ENCODE peak calls at places on chromosomes 7 and 10, in six cellular contexts. One of them, this sample, is unnamed. For H3K4me1 and H3K36me3, the result is how much of the 10 kb centered on the place peaks cover.

GRCh38 chr7:28405662-28406061 is 6.7 kb upstream of the CREB5 start:
- DNase-seq in Panc1: no peak
- DNase-seq in mesendoderm: no peak
- DNase-seq in PC-9: no peak
- DNase-seq in NT2/D1: no peak
- DNase-seq in neuronal stem cell: no peak
- DNase-seq in this sample: no peak

GRCh38 chr10:3172081-3172445 is 519 bp downstream of the PITRM1 start:
- DNase-seq in Panc1: peak
- DNase-seq in PC-9: no peak
- DNase-seq in mesendoderm: peak
- DNase-seq in neuronal stem cell: no peak
- DNase-seq in NT2/D1: no peak
- DNase-seq in this sample: no peak

GRCh38 chr7:105132335-105132734 is 118.3 kb downstream of the KMT2E start:
- DNase-seq in neuronal stem cell: no peak
- DNase-seq in NT2/D1: no peak
- DNase-seq in PC-9: no peak
- DNase-seq in mesendoderm: no peak
- DNase-seq in Panc1: no peak
- DNase-seq in this sample: no peak

GRCh38 chr7:105590793-105591192 is 9.5 kb upstream of the EFCAB10 start:
- DNase-seq in neuronal stem cell: no peak
- DNase-seq in NT2/D1: no peak
- DNase-seq in Panc1: no peak
- DNase-seq in mesendoderm: no peak
- DNase-seq in PC-9: no peak
- DNase-seq in this sample: no peak

GRCh38 chr10:108578258-108578657 is 1345.1 kb downstream of the XPNPEP1 start:
- DNase-seq in PC-9: no peak
- DNase-seq in neuronal stem cell: no peak
- DNase-seq in Panc1: no peak
- DNase-seq in NT2/D1: no peak
- DNase-seq in mesendoderm: no peak
- DNase-seq in this sample: no peak

GRCh38 chr7:140506788-140507464 is 27.6 kb upstream of the MKRN1 start:
- DNase-seq in Panc1: no peak
- DNase-seq in NT2/D1: peak
- DNase-seq in neuronal stem cell: no peak
- DNase-seq in mesendoderm: peak
- DNase-seq in PC-9: peak
- DNase-seq in this sample: no peak

GRCh38 chr10:102613286-102613685 is 31.0 kb upstream of the TRIM8 start:
- DNase-seq in mesendoderm: no peak
- DNase-seq in NT2/D1: no peak
- DNase-seq in PC-9: no peak
- DNase-seq in neuronal stem cell: no peak
- DNase-seq in Panc1: no peak
- DNase-seq in this sample: no peak

GRCh38 chr10:93452143-93452542 is 30.0 kb downstream of the MYOF start:
- DNase-seq in NT2/D1: no peak
- DNase-seq in mesendoderm: no peak
- DNase-seq in PC-9: no peak
- DNase-seq in neuronal stem cell: no peak
- DNase-seq in Panc1: no peak
- DNase-seq in this sample: no peak

GRCh38 chr10:128468462-128468861 is 342.2 kb upstream of the MKI67 start:
- DNase-seq in PC-9: no peak
- DNase-seq in neuronal stem cell: no peak
- DNase-seq in mesendoderm: no peak
- DNase-seq in NT2/D1: no peak
- DNase-seq in Panc1: no peak
- DNase-seq in this sample: no peak

GRCh38 chr10:614772-615582 is 74.5 kb downstream of the DIP2C start:
- DNase-seq in PC-9: no peak
- DNase-seq in mesendoderm: no peak
- DNase-seq in neuronal stem cell: no peak
- DNase-seq in NT2/D1: no peak
- DNase-seq in Panc1: no peak
- DNase-seq in this sample: peak

GRCh38 chr10:4405828-4406227 is 420.2 kb upstream of the AKR1E2 start:
- DNase-seq in PC-9: no peak
- DNase-seq in NT2/D1: no peak
- DNase-seq in mesendoderm: no peak
- DNase-seq in Panc1: no peak
- DNase-seq in neuronal stem cell: no peak
- DNase-seq in this sample: no peak

GRCh38 chr10:132674311-132674710 is 111.6 kb downstream of the NKX6-2 start:
- DNase-seq in PC-9: no peak
- DNase-seq in neuronal stem cell: no peak
- DNase-seq in Panc1: no peak
- DNase-seq in mesendoderm: no peak
- DNase-seq in NT2/D1: no peak
- DNase-seq in this sample: peak

GRCh38 chr7:134696261-134696660 is 49.6 kb downstream of the BPGM start:
- DNase-seq in Panc1: no peak
- DNase-seq in PC-9: no peak
- DNase-seq in NT2/D1: no peak
- DNase-seq in mesendoderm: no peak
- DNase-seq in neuronal stem cell: no peak
- DNase-seq in this sample: no peak

GRCh38 chr7:2010551-2011265 is 222.0 kb downstream of the MAD1L1 start:
- DNase-seq in mesendoderm: no peak
- DNase-seq in PC-9: no peak
- DNase-seq in NT2/D1: no peak
- DNase-seq in neuronal stem cell: no peak
- DNase-seq in Panc1: no peak
- DNase-seq in this sample: peak

GRCh38 chr10:23048191-23048590 is 47.2 kb upstream of the MSRB2 start:
- DNase-seq in neuronal stem cell: no peak
- DNase-seq in NT2/D1: no peak
- DNase-seq in PC-9: no peak
- DNase-seq in mesendoderm: no peak
- DNase-seq in Panc1: no peak
- DNase-seq in this sample: no peak

GRCh38 chr7:105654994-105655900 is 74.0 kb upstream of the EFCAB10 start:
- DNase-seq in Panc1: no peak
- DNase-seq in mesendoderm: peak
- DNase-seq in PC-9: no peak
- DNase-seq in neuronal stem cell: no peak
- DNase-seq in NT2/D1: peak
- DNase-seq in this sample: peak

GRCh38 chr7:121537031-121537430 is 140.9 kb upstream of the FAM3C start:
- DNase-seq in NT2/D1: no peak
- DNase-seq in mesendoderm: no peak
- DNase-seq in neuronal stem cell: no peak
- DNase-seq in PC-9: no peak
- DNase-seq in Panc1: no peak
- DNase-seq in this sample: no peak

GRCh38 chr7:68821846-68822245 is 776.4 kb upstream of the AUTS2 start:
- DNase-seq in Panc1: no peak
- DNase-seq in neuronal stem cell: no peak
- DNase-seq in NT2/D1: no peak
- DNase-seq in PC-9: no peak
- DNase-seq in mesendoderm: peak
- DNase-seq in this sample: no peak

GRCh38 chr10:132236161-132236560 is 49.4 kb downstream of the DPYSL4 start:
- DNase-seq in NT2/D1: no peak
- DNase-seq in neuronal stem cell: no peak
- DNase-seq in PC-9: no peak
- DNase-seq in mesendoderm: no peak
- DNase-seq in Panc1: no peak
- DNase-seq in this sample: no peak

GRCh38 chr10:92697663-92698511 is 8.1 kb downstream of the HHEX start:
- DNase-seq in mesendoderm: no peak
- DNase-seq in NT2/D1: no peak
- DNase-seq in Panc1: no peak
- DNase-seq in PC-9: no peak
- DNase-seq in neuronal stem cell: no peak
- DNase-seq in this sample: no peak

GRCh38 chr10:110138197-110138812 is 69.1 kb upstream of the MXI1 start:
- DNase-seq in NT2/D1: no peak
- DNase-seq in Panc1: peak
- DNase-seq in neuronal stem cell: peak
- DNase-seq in mesendoderm: peak
- DNase-seq in PC-9: no peak
- DNase-seq in this sample: no peak

GRCh38 chr10:58641708-58642107 is 129.0 kb downstream of the BICC1 start:
- DNase-seq in Panc1: no peak
- DNase-seq in neuronal stem cell: no peak
- DNase-seq in mesendoderm: no peak
- DNase-seq in PC-9: no peak
- DNase-seq in NT2/D1: no peak
- DNase-seq in this sample: no peak

GRCh38 chr10:85003083-85003482 is 674.7 kb downstream of the CCSER2 start:
- DNase-seq in NT2/D1: no peak
- DNase-seq in mesendoderm: no peak
- DNase-seq in PC-9: no peak
- DNase-seq in Panc1: no peak
- DNase-seq in neuronal stem cell: no peak
- DNase-seq in this sample: no peak

GRCh38 chr10:92413519-92413918 is 122.6 kb downstream of the MARCHF5 start:
- DNase-seq in neuronal stem cell: no peak
- DNase-seq in mesendoderm: no peak
- DNase-seq in NT2/D1: no peak
- DNase-seq in PC-9: no peak
- DNase-seq in Panc1: no peak
- DNase-seq in this sample: no peak

GRCh38 chr10:113866551-113867394 is 12.3 kb downstream of the NHLRC2 start:
- DNase-seq in PC-9: no peak
- DNase-seq in mesendoderm: no peak
- DNase-seq in NT2/D1: no peak
- DNase-seq in neuronal stem cell: no peak
- DNase-seq in Panc1: no peak
- DNase-seq in this sample: no peak

DNA sequence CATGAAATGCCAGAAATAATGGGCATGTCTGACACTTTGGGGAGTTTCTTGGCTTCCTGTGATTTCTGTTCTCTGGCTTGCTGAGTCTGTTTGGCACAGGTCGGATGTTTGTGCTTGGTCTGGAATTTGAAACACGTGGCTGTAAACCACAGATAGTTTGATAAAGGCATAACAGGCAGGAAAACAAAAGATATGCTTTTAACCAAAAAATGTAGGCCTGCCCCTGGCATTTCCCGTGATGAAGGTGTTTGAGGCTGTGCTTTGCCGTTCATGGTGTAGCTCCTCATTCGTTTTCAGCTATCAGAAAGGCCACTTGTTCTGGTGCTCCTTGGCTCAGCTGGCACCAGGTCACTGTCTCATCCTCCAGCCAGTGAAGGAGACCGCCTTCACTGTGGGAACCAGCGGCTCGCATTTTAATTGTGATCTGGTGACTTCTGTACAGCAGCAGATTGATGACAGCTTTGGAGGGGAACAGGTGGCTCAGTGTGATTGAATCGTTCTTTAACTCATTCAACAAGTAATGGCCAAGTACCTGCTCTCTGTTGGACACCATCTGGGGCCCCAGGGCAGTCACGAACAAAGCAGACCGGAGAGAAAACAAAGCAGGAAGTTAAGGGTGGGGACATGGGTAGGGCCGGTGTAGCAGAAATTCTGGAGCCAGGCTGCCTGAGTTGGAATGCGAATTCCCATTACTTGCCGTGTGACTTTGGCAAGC is 111.5 kb downstream of the CCNY start:
- DNase-seq in Panc1: no peak
- DNase-seq in mesendoderm: peak
- DNase-seq in neuronal stem cell: no peak
- DNase-seq in PC-9: peak
- DNase-seq in NT2/D1: no peak
- DNase-seq in this sample: no peak
- H3K4me1 ChIP-seq in Panc1: under half
- H3K4me1 ChIP-seq in mesendoderm: under half
- H3K4me1 ChIP-seq in neuronal stem cell: under half
- H3K4me1 ChIP-seq in PC-9: under half
- H3K4me1 ChIP-seq in NT2/D1: under half
- H3K4me1 ChIP-seq in this sample: under half

GRCh38 chr7:151486074-151486473 is 33.6 kb downstream of the RHEB start:
- DNase-seq in PC-9: no peak
- DNase-seq in mesendoderm: no peak
- DNase-seq in neuronal stem cell: no peak
- DNase-seq in NT2/D1: no peak
- DNase-seq in Panc1: no peak
- DNase-seq in this sample: no peak

GRCh38 chr7:151489498-151489897 is 30.2 kb downstream of the RHEB start:
- DNase-seq in PC-9: no peak
- DNase-seq in Panc1: no peak
- DNase-seq in mesendoderm: no peak
- DNase-seq in NT2/D1: no peak
- DNase-seq in neuronal stem cell: no peak
- DNase-seq in this sample: no peak

GRCh38 chr7:151490706-151491105 is 29.0 kb downstream of the RHEB start:
- DNase-seq in Panc1: no peak
- DNase-seq in NT2/D1: no peak
- DNase-seq in mesendoderm: no peak
- DNase-seq in PC-9: no peak
- DNase-seq in neuronal stem cell: no peak
- DNase-seq in this sample: no peak

GRCh38 chr7:151485006-151485732 is 34.5 kb downstream of the RHEB start:
- DNase-seq in Panc1: no peak
- DNase-seq in NT2/D1: no peak
- DNase-seq in mesendoderm: no peak
- DNase-seq in neuronal stem cell: no peak
- DNase-seq in PC-9: peak
- DNase-seq in this sample: no peak

GRCh38 chr7:151487246-151487645 is 32.4 kb downstream of the RHEB start:
- DNase-seq in NT2/D1: no peak
- DNase-seq in neuronal stem cell: no peak
- DNase-seq in PC-9: no peak
- DNase-seq in mesendoderm: no peak
- DNase-seq in Panc1: no peak
- DNase-seq in this sample: no peak
- H3K36me3 ChIP-seq in NT2/D1: half or more
- H3K36me3 ChIP-seq in neuronal stem cell: under half
- H3K36me3 ChIP-seq in PC-9: half or more
- H3K36me3 ChIP-seq in mesendoderm: under half
- H3K36me3 ChIP-seq in Panc1: half or more
- H3K36me3 ChIP-seq in this sample: under half

GRCh38 chr10:94879214-94879613 is 59.2 kb upstream of the CYP2C9 start:
- DNase-seq in PC-9: no peak
- DNase-seq in neuronal stem cell: no peak
- DNase-seq in Panc1: no peak
- DNase-seq in NT2/D1: no peak
- DNase-seq in mesendoderm: no peak
- DNase-seq in this sample: no peak
- H3K4me1 ChIP-seq in PC-9: under half
- H3K4me1 ChIP-seq in neuronal stem cell: under half
- H3K4me1 ChIP-seq in Panc1: under half
- H3K4me1 ChIP-seq in NT2/D1: under half
- H3K4me1 ChIP-seq in mesendoderm: under half
- H3K4me1 ChIP-seq in this sample: under half

DNA sequence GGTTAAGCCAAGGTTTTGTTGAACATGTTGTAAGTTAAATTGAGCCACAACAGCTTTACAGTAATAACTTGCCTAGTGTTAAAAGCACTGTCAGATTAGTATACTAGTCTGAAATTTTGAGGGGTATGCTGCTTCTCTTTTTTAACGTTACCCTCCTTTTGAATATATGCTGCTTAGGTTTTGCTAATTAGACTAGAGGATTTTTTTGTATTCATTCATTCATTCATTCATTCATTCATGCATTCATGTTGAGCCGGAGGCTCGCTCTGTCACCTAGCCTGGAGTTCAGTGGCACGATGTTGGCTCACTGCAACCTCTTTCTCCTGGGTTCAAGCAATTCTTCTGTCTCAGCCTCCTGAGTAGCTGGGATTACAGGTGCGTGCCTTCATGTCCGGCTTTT is 24.7 kb downstream of the DNAJB6 start:
- DNase-seq in Panc1: no peak
- DNase-seq in NT2/D1: no peak
- DNase-seq in neuronal stem cell: no peak
- DNase-seq in PC-9: no peak
- DNase-seq in mesendoderm: no peak
- DNase-seq in this sample: no peak
- H3K36me3 ChIP-seq in Panc1: under half
- H3K36me3 ChIP-seq in NT2/D1: half or more
- H3K36me3 ChIP-seq in neuronal stem cell: under half
- H3K36me3 ChIP-seq in PC-9: half or more
- H3K36me3 ChIP-seq in mesendoderm: under half
- H3K36me3 ChIP-seq in this sample: under half